ENCODE peak calls at places on chromosomes 5 and 9, in six cellular contexts. N is CD8-positive, alpha-beta T cell; S is dorsolateral prefrontal cortex; Q is ELR; X is Kasumi-1; D is tibial nerve. A is an unnamed sample.

GRCh38 chr5:134119720-134120119 is 5.2 kb downstream of the TCF7 start:
- DNase-seq in S (no peak), D (no peak), Q (no peak), X (no peak), N (no peak), A (no peak)

GRCh38 chr9:108860354-108860753 is 1.7 kb upstream of the ACTL7A start:
- DNase-seq in N (no peak), S (no peak), X (peak), Q (no peak), D (no peak), A (no peak)

GRCh38 chr9:121944741-121945191 is 148.3 kb downstream of the TTLL11 start:
- DNase-seq in Q (peak), X (no peak), D (no peak), S (no peak), N (no peak), A (peak)

GRCh38 chr5:97111612-97112011 is 30.8 kb downstream of the LIX1 start:
- DNase-seq in Q (no peak), S (no peak), X (no peak), D (no peak), N (no peak), A (no peak)

GRCh38 chr9:2116073-2116472 is 100.9 kb downstream of the SMARCA2 start:
- DNase-seq in X (peak), D (no peak), N (no peak), S (no peak), Q (peak), A (peak)

GRCh38 chr9:136860933-136861873 is 4.9 kb downstream of the EDF1 start:
- DNase-seq in X (no peak), Q (no peak), N (no peak), D (no peak), S (peak), A (no peak)

GRCh38 chr5:159412284-159413046 is 82.2 kb upstream of the IL12B start:
- DNase-seq in Q (no peak), D (no peak), S (no peak), X (peak), N (peak), A (no peak)

GRCh38 chr5:88183255-88183654 is 85.4 kb downstream of the TMEM161B start:
- DNase-seq in X (no peak), N (no peak), S (no peak), D (no peak), Q (peak), A (no peak)

GRCh38 chr5:14872070-14872989 is 752 bp upstream of the ANKH start:
- DNase-seq in S (peak), D (peak), Q (peak), X (peak), N (peak), A (peak)

GRCh38 chr9:1050125-1050895 is at the start of gene DMRT2:
- DNase-seq in S (peak), Q (peak), X (no peak), D (peak), N (no peak), A (peak)

GRCh38 chr9:89448381-89448780 is 49.5 kb downstream of the SEMA4D start:
- DNase-seq in N (no peak), S (peak), X (no peak), D (no peak), Q (no peak), A (no peak)

GRCh38 chr9:127612993-127613954 is 1.2 kb downstream of the STXBP1 start:
- DNase-seq in X (no peak), S (peak), Q (peak), D (peak), N (peak), A (peak)

A was measured in WERI-Rb-1.